ENCODE peak calls at places on chromosome 14, in six cellular contexts. J is psoas muscle; M is heart left ventricle; N is aorta; B is CD4-positive, alpha-beta T cell; T is fibroblast of lung. Y is an unnamed sample.

GRCh38 chr14:105092912-105093425 is 27.7 kb upstream of the GPR132 start:
- DNase-seq in B (peak), J (no peak), N (peak), M (peak), T (peak), Y (peak)

GRCh38 chr14:80850197-80850814 is 91.2 kb downstream of the CEP128 start:
- DNase-seq in T (peak), J (no peak), M (no peak), N (no peak), B (no peak), Y (no peak)

GRCh38 chr14:73717998-73718741 is 4.0 kb upstream of the PNMA1 start:
- DNase-seq in J (no peak), T (peak), B (no peak), M (peak), N (peak), Y (no peak)

GRCh38 chr14:24219521-24219920 is 3.7 kb upstream of the MDP1 start:
- DNase-seq in N (no peak), T (no peak), M (no peak), J (no peak), B (no peak), Y (no peak)

GRCh38 chr14:23365353-23366162 is 586 bp upstream of the EFS start:
- DNase-seq in B (no peak), M (no peak), N (peak), J (no peak), T (peak), Y (no peak)

GRCh38 chr14:105537580-105538474 is 11.4 kb downstream of the TMEM121 start:
- DNase-seq in M (peak), T (no peak), J (peak), N (peak), B (peak), Y (peak)

GRCh38 chr14:100004392-100004791 is 60.8 kb upstream of the EVL start:
- DNase-seq in J (no peak), T (no peak), N (no peak), M (no peak), B (no peak), Y (peak)

GRCh38 chr14:51462182-51462581 is 189.5 kb upstream of the FRMD6 start:
- DNase-seq in J (no peak), M (no peak), T (no peak), B (no peak), N (no peak), Y (no peak)

DNA sequence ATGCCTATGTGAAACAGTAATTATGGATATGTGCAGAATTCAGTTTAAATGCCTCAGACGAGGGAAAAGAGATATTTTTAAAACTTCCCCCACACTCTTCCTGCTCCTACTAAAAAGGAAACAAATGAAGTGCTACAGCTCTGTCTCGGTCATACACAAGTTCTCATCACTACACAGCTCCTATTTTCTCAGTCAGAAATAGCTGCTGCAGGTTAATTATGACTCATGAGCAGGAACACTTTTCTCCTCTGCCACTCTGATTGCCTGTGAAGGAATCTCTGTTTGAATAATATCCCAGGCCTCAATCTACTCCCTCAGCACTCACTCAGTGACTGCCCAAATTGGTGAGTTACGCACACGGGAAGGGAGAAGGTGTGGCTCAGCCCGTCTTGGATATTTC is 703.6 kb upstream of the FLRT2 start:
- DNase-seq in J (no peak), N (no peak), T (no peak), B (no peak), M (no peak), Y (no peak)
- H3K27ac ChIP-seq in J (no peak), N (no peak), T (no peak), B (no peak), M (no peak), Y (no peak)

GRCh38 chr14:54725998-54726397 is 159.1 kb downstream of the SAMD4A start:
- DNase-seq in M (no peak), N (no peak), T (no peak), J (no peak), B (no peak), Y (no peak)

GRCh38 chr14:54730156-54730961 is 163.4 kb downstream of the SAMD4A start:
- DNase-seq in M (no peak), B (no peak), T (peak), J (no peak), N (no peak), Y (no peak)

GRCh38 chr14:54727929-54728328 is 161.0 kb downstream of the SAMD4A start:
- DNase-seq in M (no peak), B (no peak), N (no peak), J (peak), T (peak), Y (no peak)

GRCh38 chr14:54724772-54725325 is 157.9 kb downstream of the SAMD4A start:
- DNase-seq in N (no peak), M (no peak), T (peak), B (no peak), J (no peak), Y (no peak)

DNA sequence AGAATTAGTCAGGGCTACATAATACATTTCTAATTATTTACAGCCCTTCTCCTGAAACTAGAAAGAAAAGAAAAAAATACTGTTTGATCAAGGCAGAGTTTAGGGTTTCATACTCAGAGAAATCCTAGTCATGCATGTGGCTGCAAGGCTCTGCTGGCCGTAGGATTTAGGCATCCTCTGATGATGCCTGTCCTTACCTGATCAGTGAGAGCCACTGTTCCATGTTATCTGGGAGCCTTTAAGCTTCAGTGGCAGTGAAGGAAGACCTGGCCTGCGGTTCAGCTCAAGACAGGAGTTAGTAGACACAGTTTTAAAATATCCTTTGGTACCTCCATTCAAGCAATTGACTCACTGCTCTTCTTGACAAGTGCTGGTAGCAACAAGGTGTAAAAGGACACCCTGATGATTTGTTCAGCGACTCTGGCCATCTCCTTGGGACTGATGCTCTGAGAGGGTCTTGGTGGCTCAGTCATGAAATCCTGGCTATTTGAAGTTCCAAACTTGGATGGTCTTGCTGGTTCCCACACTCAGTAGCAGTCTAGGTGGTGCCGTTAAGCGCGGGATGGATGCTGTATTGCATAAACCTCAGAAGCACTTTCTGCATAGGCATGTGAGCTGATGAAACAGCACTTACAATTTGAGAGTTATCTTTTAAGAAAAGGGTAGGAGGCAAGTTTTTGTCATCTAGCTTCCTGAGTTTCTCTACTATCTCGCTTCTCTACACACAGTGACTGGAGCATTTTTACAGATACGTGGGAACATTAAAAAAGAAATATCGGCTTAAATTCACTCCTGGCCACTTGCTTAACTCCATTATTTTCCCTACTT is 162.0 kb downstream of the SAMD4A start:
- DNase-seq in B (no peak), T (peak), N (no peak), M (no peak), J (peak), Y (no peak)
- H3K27ac ChIP-seq in B (no peak), T (peak), N (no peak), M (no peak), J (peak), Y (no peak)

GRCh38 chr14:61654026-61654425 is 41.3 kb upstream of the HIF1A start:
- DNase-seq in N (no peak), M (no peak), B (no peak), T (no peak), J (no peak), Y (no peak)
- H3K27ac ChIP-seq in N (no peak), M (no peak), B (no peak), T (no peak), J (no peak), Y (no peak)

DNA sequence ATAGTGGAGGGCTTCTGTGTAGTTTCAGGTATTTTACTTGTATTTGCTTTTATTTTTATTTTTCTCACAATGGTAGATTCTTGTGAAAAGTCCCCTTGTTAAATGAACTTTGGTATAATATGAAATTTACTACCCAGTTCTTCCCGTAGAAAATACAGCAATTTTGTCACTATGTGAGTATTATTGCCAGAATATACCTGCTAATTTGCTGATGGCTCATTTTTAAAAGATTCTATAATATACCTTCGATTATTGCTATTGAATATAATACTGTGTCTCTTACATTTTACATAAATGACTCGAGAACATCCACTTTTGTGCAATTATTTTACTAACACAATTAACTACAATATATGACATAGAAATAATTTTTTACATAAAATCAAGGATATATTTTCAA is 262.3 kb upstream of the NOVA1 start:
- DNase-seq in B (no peak), M (no peak), T (no peak), N (no peak), J (no peak), Y (no peak)
- H3K27ac ChIP-seq in B (no peak), M (no peak), T (no peak), N (no peak), J (no peak), Y (no peak)

DNA sequence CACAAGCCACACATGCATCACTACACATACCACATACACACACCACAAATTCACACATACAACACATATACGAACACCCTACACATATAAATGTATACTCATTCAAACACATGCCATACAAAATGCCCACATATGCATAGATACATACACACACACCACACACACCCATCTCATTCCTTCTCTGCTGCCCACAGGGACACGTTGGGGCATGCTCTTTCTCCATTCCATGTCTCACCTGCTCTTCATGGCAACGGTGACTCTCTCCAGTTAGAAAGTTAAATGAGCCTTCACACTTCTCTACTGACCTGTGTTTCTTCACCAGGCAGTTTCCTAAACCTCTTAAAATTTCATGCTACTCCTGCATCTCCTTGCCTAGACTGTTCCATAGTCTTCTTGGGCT is 1194.8 kb downstream of the BCL11B start:
- DNase-seq in M (no peak), N (no peak), T (no peak), J (no peak), B (no peak), Y (no peak)
- H3K27ac ChIP-seq in M (no peak), N (no peak), T (no peak), J (no peak), B (no peak), Y (no peak)

GRCh38 chr14:64675246-64675645 is 29.0 kb upstream of the PLEKHG3 start:
- DNase-seq in T (no peak), M (no peak), B (no peak), N (no peak), J (no peak), Y (no peak)
- H3K27ac ChIP-seq in T (no peak), M (no peak), B (no peak), N (no peak), J (no peak), Y (no peak)

DNA sequence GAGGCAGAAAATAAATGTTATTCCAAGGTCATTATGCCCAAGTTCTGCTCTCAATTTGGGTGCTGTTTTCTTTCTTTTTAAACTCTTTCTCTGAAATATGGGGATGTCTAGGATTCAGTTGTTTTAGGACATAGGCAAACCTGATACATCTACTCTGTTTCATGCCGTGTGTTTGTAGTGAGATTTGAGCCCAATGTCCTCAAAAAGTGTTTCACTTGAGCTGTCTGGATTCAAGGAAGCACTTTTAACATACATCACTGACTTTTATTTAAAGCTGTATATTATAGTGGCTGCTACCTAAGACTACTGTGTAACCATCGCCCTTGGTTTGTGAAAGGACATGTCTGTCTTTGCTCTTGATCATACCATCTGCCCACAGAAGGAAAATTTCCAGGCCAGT is 709.3 kb upstream of the STXBP6 start:
- DNase-seq in J (no peak), T (no peak), N (no peak), B (no peak), M (no peak), Y (no peak)
- H3K27ac ChIP-seq in J (no peak), T (no peak), N (no peak), B (no peak), M (no peak), Y (no peak)